ENCODE peak calls at places on chromosomes 6 and 20, in eight cellular contexts. T, X, M, S, C, H, E and F are unnamed samples.

GRCh38 chr6:6712258-6712978 is 123.9 kb downstream of the LY86 start:
- DNase-seq in T (no peak), X (no peak), M (no peak), S (no peak), C (no peak), H (peak; percentile 36), E (peak; percentile 86), F (no peak)

GRCh38 chr6:62652692-62653328 is 366.8 kb upstream of the KHDRBS2 start:
- DNase-seq in T (peak; percentile 3), X (no peak), M (no peak), S (no peak), C (no peak), H (no peak), E (no peak), F (no peak)

GRCh38 chr20:31987744-31988143 is 19.8 kb downstream of the XKR7 start:
- DNase-seq in T (no peak), X (no peak), M (no peak), S (no peak), C (no peak), H (no peak), E (peak; percentile 51), F (no peak)

GRCh38 chr6:11586574-11586973 is 49.0 kb downstream of the TMEM170B start:
- DNase-seq in T (no peak), X (no peak), M (no peak), S (no peak), C (no peak), H (no peak), E (no peak), F (no peak)

GRCh38 chr6:5213851-5214507 is 46.8 kb downstream of the LYRM4 start:
- DNase-seq in T (no peak), X (no peak), M (no peak), S (no peak), C (no peak), H (no peak), E (no peak), F (no peak)

GRCh38 chr20:59673288-59673997 is 69.1 kb downstream of the PHACTR3 start:
- DNase-seq in T (no peak), X (no peak), M (no peak), S (no peak), C (no peak), H (no peak), E (no peak), F (no peak)

GRCh38 chr6:83097675-83098074 is 30.2 kb downstream of the DOP1A start:
- DNase-seq in T (no peak), X (no peak), M (no peak), S (no peak), C (no peak), H (no peak), E (no peak), F (no peak)

GRCh38 chr6:45923831-45924391 is 91.7 kb downstream of the CLIC5 start:
- DNase-seq in T (no peak), X (no peak), M (peak; percentile 28), S (no peak), C (no peak), H (no peak), E (peak; percentile 16), F (no peak)

GRCh38 chr20:40933758-40934157 is 94.9 kb upstream of the TOP1 start:
- DNase-seq in T (no peak), X (no peak), M (no peak), S (no peak), C (no peak), H (no peak), E (no peak), F (no peak)

GRCh38 chr20:34887023-34887422 is 10.6 kb downstream of the ACSS2 start:
- DNase-seq in T (no peak), X (no peak), M (peak; percentile 22), S (no peak), C (no peak), H (no peak), E (no peak), F (no peak)

GRCh38 chr6:28943557-28944411 is 20.0 kb upstream of the TRIM27 start:
- DNase-seq in T (peak; percentile 82), X (peak; percentile 75), M (peak; percentile 57), S (peak; percentile 73), C (peak; percentile 76), H (peak; percentile 67), E (peak; percentile 40), F (peak; percentile 81)

GRCh38 chr20:58306421-58307261 is 2.9 kb upstream of the RAB22A start:
- DNase-seq in T (no peak), X (peak; percentile 38), M (peak; percentile 36), S (peak; percentile 44), C (no peak), H (no peak), E (peak; percentile 51), F (no peak)

GRCh38 chr20:31918471-31919105 is 33.3 kb downstream of the PDRG1 start:
- DNase-seq in T (no peak), X (no peak), M (no peak), S (no peak), C (no peak), H (no peak), E (no peak), F (no peak)

GRCh38 chr6:169868458-169868857 is 117.0 kb downstream of the ERMARD start:
- DNase-seq in T (no peak), X (no peak), M (peak; percentile 65), S (peak; percentile 48), C (no peak), H (peak; percentile 45), E (no peak), F (no peak)

GRCh38 chr6:122753688-122754056 is 25.8 kb upstream of the FABP7 start:
- DNase-seq in T (no peak), X (peak; percentile 37), M (no peak), S (no peak), C (peak; percentile 37), H (no peak), E (no peak), F (peak; percentile 22)

GRCh38 chr6:155604991-155605390 is 149.4 kb upstream of the NOX3 start:
- DNase-seq in T (no peak), X (no peak), M (no peak), S (no peak), C (no peak), H (no peak), E (no peak), F (no peak)

GRCh38 chr6:21595265-21595950 is 1.9 kb downstream of the SOX4 start:
- DNase-seq in T (peak; percentile 60), X (no peak), M (peak; percentile 68), S (peak; percentile 29), C (no peak), H (peak; percentile 27), E (peak; percentile 33), F (peak; percentile 7)

GRCh38 chr6:16236009-16236501 is 2.3 kb upstream of the GMPR start:
- DNase-seq in T (no peak), X (no peak), M (no peak), S (no peak), C (no peak), H (no peak), E (no peak), F (no peak)

GRCh38 chr6:131638013-131638412 is 911 bp downstream of the ENPP3 start:
- DNase-seq in T (no peak), X (no peak), M (no peak), S (no peak), C (no peak), H (no peak), E (no peak), F (no peak)

GRCh38 chr6:97702226-97702625 is 419.2 kb upstream of the MMS22L start:
- DNase-seq in T (peak; percentile 17), X (no peak), M (no peak), S (no peak), C (no peak), H (no peak), E (no peak), F (no peak)

GRCh38 chr6:121382467-121383121 is 48.3 kb upstream of the TBC1D32 start:
- DNase-seq in T (peak; percentile 43), X (no peak), M (no peak), S (no peak), C (peak; percentile 47), H (no peak), E (no peak), F (no peak)

GRCh38 chr20:63534831-63535651 is 2.1 kb downstream of the PTK6 start:
- DNase-seq in T (peak; percentile 70), X (no peak), M (no peak), S (no peak), C (no peak), H (peak; percentile 14), E (peak; percentile 83), F (no peak)